ENCODE peak calls at places on chromosomes 11 and 22, in eight cellular contexts. Y is HepG2; F is RWPE1; W is fibroblast of lung; Z is right lobe of liver; O is naive thymus-derived CD4-positive, alpha-beta T cell; G is GM23248; L is suprapubic skin. D is an unnamed sample.

GRCh38 chr22:27962268-27963191 is 43.5 kb upstream of the PITPNB start:
- DNase-seq in G (peak), O (no peak), Y (no peak), F (no peak), W (no peak), Z (peak), L (no peak), D (no peak)

GRCh38 chr11:18495703-18496102 is 31.0 kb downstream of the TSG101 start:
- DNase-seq in F (no peak), L (no peak), G (no peak), O (no peak), Z (no peak), W (no peak), Y (no peak), D (no peak)

GRCh38 chr11:132220464-132220863 is 850.0 kb downstream of the NTM start:
- DNase-seq in F (no peak), W (peak), L (no peak), Z (no peak), O (no peak), G (peak), Y (no peak), D (no peak)

GRCh38 chr22:40183029-40183581 is 5.4 kb downstream of the TNRC6B start:
- DNase-seq in F (no peak), Z (no peak), L (no peak), W (peak), O (no peak), Y (peak), G (peak), D (no peak)

GRCh38 chr11:19673924-19674390 is 38.7 kb upstream of the NAV2 start:
- DNase-seq in Y (no peak), L (peak), Z (no peak), O (no peak), F (no peak), W (peak), G (peak), D (peak)

GRCh38 chr22:50139843-50140415 is 30.6 kb upstream of the PANX2 start:
- DNase-seq in O (no peak), Z (no peak), W (no peak), L (peak), G (no peak), F (no peak), Y (peak), D (no peak)

GRCh38 chr11:6622261-6623171 is 3.3 kb upstream of the TPP1 start:
- DNase-seq in Y (no peak), F (no peak), G (no peak), W (no peak), L (no peak), Z (no peak), O (no peak), D (peak)

GRCh38 chr11:111762981-111763643 is 3.1 kb downstream of the PPP2R1B start:
- DNase-seq in W (peak), L (no peak), Z (no peak), O (no peak), Y (no peak), G (peak), F (no peak), D (no peak)

GRCh38 chr11:18736590-18737148 is 10.7 kb upstream of the IGSF22 start:
- DNase-seq in O (no peak), Z (no peak), W (no peak), F (no peak), Y (no peak), L (no peak), G (no peak), D (no peak)

GRCh38 chr11:113481226-113481625 is 6.0 kb upstream of the DRD2 start:
- DNase-seq in L (no peak), O (no peak), W (no peak), G (no peak), F (no peak), Z (no peak), Y (no peak), D (no peak)

GRCh38 chr11:5696210-5696609 is 6.6 kb downstream of the TRIM22 start:
- DNase-seq in Z (no peak), G (no peak), Y (no peak), F (no peak), W (no peak), L (no peak), O (no peak), D (no peak)

GRCh38 chr11:10319691-10320090 is 14.8 kb downstream of the ADM start:
- DNase-seq in W (no peak), F (no peak), Y (no peak), O (no peak), L (no peak), Z (no peak), G (no peak), D (no peak)

GRCh38 chr11:47109882-47110281 is 66.8 kb downstream of the ARFGAP2 start:
- DNase-seq in Y (no peak), G (no peak), W (no peak), Z (no peak), F (no peak), L (no peak), O (no peak), D (no peak)

GRCh38 chr11:126790550-126790981 is 210.0 kb downstream of the KIRREL3 start:
- DNase-seq in O (no peak), F (no peak), L (no peak), Y (no peak), G (peak), Z (no peak), W (peak), D (no peak)

GRCh38 chr22:30390974-30391691 is 3.9 kb upstream of the RNF215 start:
- DNase-seq in Y (peak), O (peak), W (peak), Z (peak), F (peak), L (no peak), G (peak), D (peak)

GRCh38 chr11:41307371-41308080 is 151.9 kb downstream of the LRRC4C start:
- DNase-seq in L (no peak), Z (no peak), W (no peak), Y (no peak), F (no peak), G (no peak), O (no peak), D (no peak)

GRCh38 chr11:118343981-118344521 is at the start of gene CD3G:
- DNase-seq in L (no peak), Z (no peak), O (peak), G (no peak), W (no peak), F (no peak), Y (no peak), D (no peak)

GRCh38 chr11:82505384-82505783 is 228.3 kb downstream of the FAM181B start:
- DNase-seq in L (no peak), Z (no peak), F (no peak), Y (no peak), O (no peak), W (no peak), G (no peak), D (no peak)

GRCh38 chr22:45007247-45007945 is 2.4 kb downstream of the PHF21B start:
- DNase-seq in W (peak), G (peak), O (no peak), L (no peak), Z (peak), F (no peak), Y (no peak), D (peak)

GRCh38 chr11:73359930-73360742 is 16.1 kb upstream of the RELT start:
- DNase-seq in Z (no peak), Y (peak), O (no peak), L (no peak), G (peak), W (peak), F (peak), D (no peak)

GRCh38 chr22:27986937-27987336 is 67.9 kb upstream of the PITPNB start:
- DNase-seq in Z (no peak), F (no peak), Y (no peak), G (no peak), W (no peak), O (peak), L (peak), D (no peak)

GRCh38 chr22:20019661-20020532 is 1.0 kb upstream of the TANGO2 start:
- DNase-seq in Z (peak), L (no peak), O (no peak), W (no peak), F (no peak), Y (no peak), G (no peak), D (no peak)

GRCh38 chr22:39535302-39535805 is 2.8 kb upstream of the RPS19BP1 start:
- DNase-seq in F (no peak), Y (no peak), L (no peak), G (no peak), O (no peak), Z (no peak), W (no peak), D (no peak)

GRCh38 chr11:2572491-2573239 is 127.1 kb downstream of the KCNQ1OT1 start:
- DNase-seq in W (no peak), G (no peak), F (no peak), Z (peak), O (no peak), L (no peak), Y (no peak), D (no peak)
- H3K27ac ChIP-seq in W (no peak), G (no peak), F (no peak), Z (no peak), O (no peak), L (no peak), Y (no peak), D (no peak)

GRCh38 chr22:24984122-24984521 is 31.6 kb downstream of the KIAA1671 start:
- DNase-seq in G (no peak), W (no peak), Y (no peak), O (no peak), L (no peak), Z (no peak), F (no peak), D (no peak)

GRCh38 chr22:24985824-24986214 is 33.3 kb downstream of the KIAA1671 start:
- DNase-seq in Y (peak), L (no peak), W (peak), O (no peak), G (peak), F (peak), Z (no peak), D (no peak)

GRCh38 chr22:24989135-24989534 is 36.6 kb downstream of the KIAA1671 start:
- DNase-seq in G (no peak), Y (no peak), L (no peak), O (no peak), F (no peak), Z (no peak), W (no peak), D (no peak)

GRCh38 chr22:24989541-24989951 is 37.0 kb downstream of the KIAA1671 start:
- DNase-seq in O (no peak), F (no peak), Y (no peak), L (no peak), Z (peak), G (no peak), W (peak), D (no peak)

DNA sequence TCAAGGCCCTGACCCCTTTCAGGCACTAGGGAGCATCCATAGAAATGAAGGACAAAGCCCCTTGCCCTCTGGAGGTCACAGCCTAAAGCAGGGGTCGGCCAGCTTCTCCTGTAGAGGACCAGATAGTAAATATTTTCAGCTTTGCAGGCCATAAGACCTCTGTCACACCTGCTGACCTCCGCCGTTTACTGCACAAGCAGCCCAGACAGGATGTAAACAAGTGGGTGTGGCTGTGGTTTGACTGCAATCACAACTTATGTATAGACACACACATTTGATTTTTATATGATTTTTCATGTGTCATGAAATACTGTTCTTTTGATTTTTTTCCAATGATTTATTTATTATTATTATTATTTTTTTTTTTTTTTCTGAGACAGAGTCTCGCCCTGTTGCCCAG is 34.3 kb downstream of the KIAA1671 start:
- DNase-seq in W (no peak), G (no peak), F (no peak), O (no peak), Z (no peak), L (no peak), Y (no peak), D (no peak)
- H3K27ac ChIP-seq in W (no peak), G (no peak), F (peak), O (no peak), Z (no peak), L (no peak), Y (no peak), D (no peak)

GRCh38 chr22:21816787-21817496 is 50.5 kb downstream of the MAPK1 start:
- DNase-seq in L (no peak), Y (no peak), Z (no peak), G (peak), W (peak), O (no peak), F (peak), D (no peak)

GRCh38 chr22:21815958-21816357 is 51.5 kb downstream of the MAPK1 start:
- DNase-seq in Z (no peak), W (no peak), Y (no peak), L (no peak), F (no peak), O (no peak), G (no peak), D (no peak)

GRCh38 chr22:21819183-21819770 is 48.2 kb downstream of the MAPK1 start:
- DNase-seq in Y (no peak), Z (no peak), F (no peak), W (no peak), O (no peak), L (no peak), G (no peak), D (no peak)

GRCh38 chr22:21816472-21816786 is 51.0 kb downstream of the MAPK1 start:
- DNase-seq in F (no peak), L (no peak), W (no peak), G (no peak), Y (no peak), Z (no peak), O (no peak), D (no peak)

DNA sequence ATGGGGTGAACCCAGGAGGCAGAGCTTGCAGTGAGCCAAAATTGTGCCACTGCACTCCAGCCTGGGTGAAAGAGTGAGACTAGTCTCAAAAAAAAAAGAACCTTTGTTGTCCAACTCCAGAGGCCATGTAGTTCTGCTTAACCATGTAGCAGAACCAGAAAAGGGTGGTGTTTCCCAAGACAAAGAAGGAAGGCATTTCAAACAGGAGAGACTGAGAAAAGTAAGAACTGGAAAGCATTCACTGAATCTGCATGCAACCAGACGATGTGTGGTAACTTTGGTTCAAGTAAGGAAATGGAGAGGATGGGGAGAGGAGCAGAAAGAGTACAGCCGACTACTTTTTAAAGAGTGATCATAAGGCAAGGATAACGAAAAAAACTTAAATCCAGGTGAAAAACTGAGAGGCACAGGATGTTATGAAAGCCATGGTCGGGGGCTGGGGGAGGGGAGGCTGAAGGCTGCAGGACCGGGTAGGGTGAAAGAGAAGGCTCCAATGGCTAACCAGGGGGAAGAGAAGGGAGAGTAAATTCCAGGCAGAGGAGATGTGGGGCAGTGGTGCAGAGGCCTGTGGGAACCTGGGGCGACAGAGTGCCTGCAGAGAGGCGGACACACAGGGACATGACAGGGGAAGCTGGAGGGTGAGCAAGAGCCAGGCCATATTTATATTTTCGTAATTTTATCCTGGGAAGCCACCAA is 48.8 kb downstream of the MAPK1 start:
- DNase-seq in Y (no peak), W (no peak), O (no peak), F (no peak), G (no peak), L (no peak), Z (no peak), D (no peak)
- H3K27ac ChIP-seq in Y (no peak), W (no peak), O (peak), F (peak), G (no peak), L (peak), Z (no peak), D (no peak)

GRCh38 chr22:35409783-35410662 is 10.1 kb downstream of the MCM5 start:
- DNase-seq in O (no peak), Y (no peak), F (no peak), G (no peak), W (no peak), Z (peak), L (no peak), D (peak)
- H3K27ac ChIP-seq in O (no peak), Y (no peak), F (peak), G (no peak), W (no peak), Z (no peak), L (no peak), D (peak)

GRCh38 chr11:77479746-77480352 is 6.0 kb upstream of the PAK1 start:
- DNase-seq in G (no peak), L (no peak), F (no peak), O (no peak), Y (no peak), W (no peak), Z (no peak), D (no peak)
- H3K27ac ChIP-seq in G (no peak), L (no peak), F (no peak), O (no peak), Y (no peak), W (no peak), Z (no peak), D (no peak)